ENCODE peak calls at places on chromosomes 4 and X, in eight cellular contexts. D is GM12864, X is heart left ventricle, O is lower leg skin, R is GM06990, Z is IMR-90, W is PC-3, F is sigmoid colon. S is an unnamed sample.

GRCh38 chr4:85498068-85498733 is 23.3 kb downstream of the ARHGAP24 start:
- DNase-seq in D (peak; percentile 61), X (peak; percentile 59), O (peak; percentile 42), R (no peak), Z (peak; percentile 28), W (peak; percentile 73), F (peak; percentile 78), S (no peak)

GRCh38 chr4:10106421-10107039 is 10.1 kb downstream of the WDR1 start:
- DNase-seq in D (no peak), X (peak; percentile 81), O (peak; percentile 93), R (no peak), Z (peak; percentile 97), W (peak; percentile 93), F (peak; percentile 94), S (no peak)

GRCh38 chrX:103864886-103865534 is 33.0 kb upstream of the RAB9B start:
- DNase-seq in D (no peak), X (no peak), O (no peak), R (no peak), Z (peak; percentile 8), W (peak; percentile 8), F (no peak), S (no peak)

GRCh38 chr4:104905546-104905945 is 241.1 kb upstream of the TET2 start:
- DNase-seq in D (no peak), X (no peak), O (no peak), R (no peak), Z (no peak), W (no peak), F (no peak), S (no peak)

GRCh38 chr4:169314906-169315305 is 44.1 kb upstream of the SH3RF1 start:
- DNase-seq in D (no peak), X (peak; percentile 77), O (peak; percentile 37), R (no peak), Z (peak; percentile 70), W (peak; percentile 77), F (peak; percentile 72), S (no peak)

GRCh38 chrX:102712216-102712966 is at the start of gene GPRASP2:
- DNase-seq in D (no peak), X (peak; percentile 59), O (peak; percentile 14), R (no peak), Z (no peak), W (peak; percentile 46), F (peak; percentile 81), S (peak; percentile 38)

GRCh38 chr4:143581331-143581961 is 67.9 kb downstream of the SMARCA5 start:
- DNase-seq in D (no peak), X (no peak), O (no peak), R (no peak), Z (no peak), W (no peak), F (no peak), S (no peak)

GRCh38 chr4:187073820-187074219 is 350.2 kb upstream of the FAT1 start:
- DNase-seq in D (no peak), X (no peak), O (no peak), R (no peak), Z (no peak), W (no peak), F (no peak), S (no peak)

GRCh38 chr4:174523003-174523693 is 860 bp upstream of the HPGD start:
- DNase-seq in D (no peak), X (no peak), O (peak; percentile 69), R (no peak), Z (no peak), W (peak; percentile 36), F (no peak), S (no peak)

GRCh38 chr4:155930330-155930729 is 23.3 kb downstream of the CTSO start:
- DNase-seq in D (no peak), X (no peak), O (no peak), R (no peak), Z (no peak), W (no peak), F (no peak), S (no peak)

GRCh38 chr4:138007572-138007971 is 234.6 kb downstream of the SLC7A11 start:
- DNase-seq in D (no peak), X (no peak), O (no peak), R (no peak), Z (no peak), W (peak; percentile 45), F (no peak), S (no peak)
- TF ChIP-seq CTCF in D (peak; percentile 35), X (no peak), O (no peak), R (peak; percentile 11), Z (peak; percentile 18), W (peak; percentile 56), F (no peak), S (peak; percentile 52)

GRCh38 chr4:42965326-42965725 is 72.8 kb downstream of the GRXCR1 start:
- DNase-seq in D (no peak), X (no peak), O (no peak), R (no peak), Z (no peak), W (peak; percentile 48), F (no peak), S (no peak)
- TF ChIP-seq CTCF in D (no peak), X (peak; percentile 25), O (no peak), R (no peak), Z (no peak), W (peak; percentile 65), F (peak; percentile 27), S (peak; percentile 46)

GRCh38 chrX:135688137-135688536 is 25.3 kb upstream of the CT45A1 start:
- DNase-seq in D (no peak), X (no peak), O (no peak), R (no peak), Z (no peak), W (peak; percentile 4), F (no peak), S (no peak)
- TF ChIP-seq CTCF in D (peak; percentile 58), X (no peak), O (no peak), R (peak; percentile 50), Z (no peak), W (peak; percentile 46), F (no peak), S (peak; percentile 28)

DNA sequence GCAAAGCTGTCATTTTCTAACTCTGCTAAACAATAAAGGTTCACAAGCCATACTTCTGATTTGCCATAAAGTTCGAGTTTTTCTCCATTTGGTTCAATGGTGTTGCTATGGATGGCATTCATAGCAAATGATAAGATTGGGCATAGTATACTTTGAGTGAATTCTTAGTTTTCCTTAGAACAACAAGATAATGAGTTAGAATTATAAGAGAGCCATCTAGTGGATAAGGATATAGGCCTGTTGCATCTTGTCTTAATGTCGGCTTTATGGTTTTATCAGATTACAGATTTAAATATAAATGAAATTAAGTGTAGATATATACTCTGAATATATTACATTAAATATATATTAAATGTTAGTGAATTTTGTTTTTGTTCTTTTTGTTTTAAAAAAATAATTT is 644.6 kb downstream of the IL1RAPL1 start:
- DNase-seq in D (no peak), X (no peak), O (no peak), R (no peak), Z (peak; percentile 6), W (peak; percentile 25), F (no peak), S (no peak)
- TF ChIP-seq CTCF in D (no peak), X (peak; percentile 26), O (no peak), R (peak; percentile 29), Z (peak; percentile 46), W (peak; percentile 53), F (no peak), S (peak; percentile 56)

GRCh38 chr4:37826282-37827029 is at the start of gene PGM2:
- DNase-seq in D (peak; percentile 61), X (peak; percentile 93), O (peak; percentile 84), R (peak; percentile 93), Z (peak; percentile 73), W (peak; percentile 77), F (peak; percentile 93), S (peak; percentile 69)
- TF ChIP-seq CTCF in D (no peak), X (peak; percentile 19), O (no peak), R (no peak), Z (peak; percentile 6), W (no peak), F (no peak), S (no peak)

DNA sequence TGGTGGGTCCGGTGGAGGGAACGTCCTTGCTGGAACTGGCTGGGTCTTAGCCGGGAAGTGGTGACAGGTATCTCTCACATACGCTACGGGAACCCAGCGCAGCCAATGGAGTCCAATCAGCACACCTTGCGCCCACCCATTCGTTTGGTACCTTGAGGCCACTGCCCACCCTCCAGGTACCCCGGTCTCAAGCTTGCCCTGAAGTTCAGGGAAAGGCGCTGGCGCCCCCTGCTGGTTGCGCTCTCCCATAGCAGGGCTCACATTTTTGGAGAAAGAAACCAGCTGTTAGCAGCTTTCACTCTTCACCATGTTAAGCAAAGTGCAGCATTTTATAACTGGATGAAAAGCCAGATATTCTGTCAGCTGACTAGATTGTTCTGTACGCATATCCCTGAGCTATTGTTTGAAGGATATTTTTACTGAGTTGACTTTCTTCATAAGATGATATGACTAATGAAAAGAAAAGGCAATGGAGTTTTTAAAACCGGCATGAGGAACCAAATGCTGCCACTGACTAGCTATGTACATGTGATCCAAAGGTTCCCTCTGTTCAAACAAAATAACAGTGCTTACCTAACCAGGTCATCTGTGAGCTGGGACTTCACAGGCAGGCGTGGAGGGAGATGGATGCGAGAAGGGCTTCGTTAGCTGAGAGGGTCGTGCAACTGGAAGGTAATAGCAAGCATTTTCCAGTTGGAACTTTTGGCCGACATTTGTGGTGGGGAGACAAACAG is 43.7 kb downstream of the OTOP1 start:
- DNase-seq in D (no peak), X (no peak), O (no peak), R (peak; percentile 12), Z (no peak), W (peak; percentile 45), F (no peak), S (peak; percentile 57)
- TF ChIP-seq CTCF in D (peak; percentile 83), X (peak; percentile 43), O (no peak), R (peak; percentile 78), Z (peak; percentile 44), W (peak; percentile 76), F (no peak), S (peak; percentile 85)

GRCh38 chr4:46886711-46887110 is 22.3 kb downstream of the COX7B2 start:
- DNase-seq in D (no peak), X (no peak), O (no peak), R (no peak), Z (peak; percentile 39), W (peak; percentile 38), F (no peak), S (no peak)
- TF ChIP-seq CTCF in D (no peak), X (peak; percentile 33), O (no peak), R (peak; percentile 38), Z (peak; percentile 55), W (peak; percentile 52), F (no peak), S (peak; percentile 62)

GRCh38 chrX:71547339-71547738 is 14.4 kb downstream of the OGT start:
- DNase-seq in D (no peak), X (no peak), O (no peak), R (no peak), Z (no peak), W (no peak), F (no peak), S (no peak)
- TF ChIP-seq CTCF in D (no peak), X (no peak), O (no peak), R (no peak), Z (no peak), W (peak; percentile 39), F (no peak), S (no peak)

S was measured in neural crest cell.